ENCODE peak calls at places on chromosomes 3 and 15, in four cellular contexts. One of them, this sample, is unnamed.

GRCh38 chr3:3085782-3086181 is 24.4 kb downstream of the IL5RA start:
- DNase-seq in SK-N-SH: no peak
- DNase-seq in stimulated activated CD8-positive, alpha-beta memory T cell treated with anti-CD3 and anti-CD28 coated beads, Interleukin-2, amount 100 ng/mL, for 48 hours: no peak
- DNase-seq in left ventricle myocardium inferior: no peak
- DNase-seq in this sample: no peak

GRCh38 chr3:169945313-169945712 is 21.3 kb upstream of the SEC62 start:
- DNase-seq in left ventricle myocardium inferior: peak
- DNase-seq in SK-N-SH: no peak
- DNase-seq in stimulated activated CD8-positive, alpha-beta memory T cell treated with anti-CD3 and anti-CD28 coated beads, Interleukin-2, amount 100 ng/mL, for 48 hours: peak
- DNase-seq in this sample: no peak

GRCh38 chr3:55247666-55248065 is 239.4 kb downstream of the WNT5A start:
- DNase-seq in stimulated activated CD8-positive, alpha-beta memory T cell treated with anti-CD3 and anti-CD28 coated beads, Interleukin-2, amount 100 ng/mL, for 48 hours: no peak
- DNase-seq in left ventricle myocardium inferior: no peak
- DNase-seq in SK-N-SH: no peak
- DNase-seq in this sample: no peak

GRCh38 chr15:90598053-90598577 is 68.4 kb downstream of the CRTC3 start:
- DNase-seq in stimulated activated CD8-positive, alpha-beta memory T cell treated with anti-CD3 and anti-CD28 coated beads, Interleukin-2, amount 100 ng/mL, for 48 hours: no peak
- DNase-seq in SK-N-SH: no peak
- DNase-seq in left ventricle myocardium inferior: peak
- DNase-seq in this sample: no peak

GRCh38 chr3:146966124-146966523 is 361.0 kb upstream of the PLSCR5 start:
- DNase-seq in stimulated activated CD8-positive, alpha-beta memory T cell treated with anti-CD3 and anti-CD28 coated beads, Interleukin-2, amount 100 ng/mL, for 48 hours: no peak
- DNase-seq in SK-N-SH: no peak
- DNase-seq in left ventricle myocardium inferior: no peak
- DNase-seq in this sample: no peak

GRCh38 chr3:55807210-55807609 is 320.1 kb upstream of the WNT5A start:
- DNase-seq in stimulated activated CD8-positive, alpha-beta memory T cell treated with anti-CD3 and anti-CD28 coated beads, Interleukin-2, amount 100 ng/mL, for 48 hours: no peak
- DNase-seq in SK-N-SH: no peak
- DNase-seq in left ventricle myocardium inferior: no peak
- DNase-seq in this sample: no peak

GRCh38 chr3:29333520-29333919 is 52.6 kb downstream of the RBMS3 start:
- DNase-seq in SK-N-SH: no peak
- DNase-seq in stimulated activated CD8-positive, alpha-beta memory T cell treated with anti-CD3 and anti-CD28 coated beads, Interleukin-2, amount 100 ng/mL, for 48 hours: no peak
- DNase-seq in left ventricle myocardium inferior: no peak
- DNase-seq in this sample: no peak

GRCh38 chr15:36784098-36784670 is 204.8 kb downstream of the CDIN1 start:
- DNase-seq in left ventricle myocardium inferior: no peak
- DNase-seq in stimulated activated CD8-positive, alpha-beta memory T cell treated with anti-CD3 and anti-CD28 coated beads, Interleukin-2, amount 100 ng/mL, for 48 hours: no peak
- DNase-seq in SK-N-SH: no peak
- DNase-seq in this sample: no peak

GRCh38 chr15:99433026-99433756 is 132.6 kb upstream of the MEF2A start:
- DNase-seq in left ventricle myocardium inferior: peak
- DNase-seq in SK-N-SH: no peak
- DNase-seq in stimulated activated CD8-positive, alpha-beta memory T cell treated with anti-CD3 and anti-CD28 coated beads, Interleukin-2, amount 100 ng/mL, for 48 hours: no peak
- DNase-seq in this sample: no peak

GRCh38 chr3:137845666-137846065 is 81.6 kb downstream of the SOX14 start:
- DNase-seq in SK-N-SH: no peak
- DNase-seq in left ventricle myocardium inferior: no peak
- DNase-seq in stimulated activated CD8-positive, alpha-beta memory T cell treated with anti-CD3 and anti-CD28 coated beads, Interleukin-2, amount 100 ng/mL, for 48 hours: no peak
- DNase-seq in this sample: no peak

GRCh38 chr3:167575000-167575399 is 78.7 kb downstream of the WDR49 start:
- DNase-seq in stimulated activated CD8-positive, alpha-beta memory T cell treated with anti-CD3 and anti-CD28 coated beads, Interleukin-2, amount 100 ng/mL, for 48 hours: no peak
- DNase-seq in left ventricle myocardium inferior: no peak
- DNase-seq in SK-N-SH: no peak
- DNase-seq in this sample: peak

GRCh38 chr15:74202461-74203401 is at the start of gene STRA6:
- DNase-seq in SK-N-SH: peak
- DNase-seq in left ventricle myocardium inferior: no peak
- DNase-seq in stimulated activated CD8-positive, alpha-beta memory T cell treated with anti-CD3 and anti-CD28 coated beads, Interleukin-2, amount 100 ng/mL, for 48 hours: no peak
- DNase-seq in this sample: peak

GRCh38 chr15:28953573-28954195 is 67.9 kb downstream of the APBA2 start:
- DNase-seq in stimulated activated CD8-positive, alpha-beta memory T cell treated with anti-CD3 and anti-CD28 coated beads, Interleukin-2, amount 100 ng/mL, for 48 hours: no peak
- DNase-seq in left ventricle myocardium inferior: no peak
- DNase-seq in SK-N-SH: no peak
- DNase-seq in this sample: no peak

GRCh38 chr3:27354588-27355203 is 14.5 kb downstream of the NEK10 start:
- DNase-seq in stimulated activated CD8-positive, alpha-beta memory T cell treated with anti-CD3 and anti-CD28 coated beads, Interleukin-2, amount 100 ng/mL, for 48 hours: no peak
- DNase-seq in left ventricle myocardium inferior: no peak
- DNase-seq in SK-N-SH: no peak
- DNase-seq in this sample: no peak

GRCh38 chr3:3170998-3171397 is 8.5 kb downstream of the CRBN start:
- DNase-seq in SK-N-SH: peak
- DNase-seq in stimulated activated CD8-positive, alpha-beta memory T cell treated with anti-CD3 and anti-CD28 coated beads, Interleukin-2, amount 100 ng/mL, for 48 hours: no peak
- DNase-seq in left ventricle myocardium inferior: no peak
- DNase-seq in this sample: no peak

GRCh38 chr3:48896991-48897390 is 1.7 kb downstream of the SLC25A20 start:
- DNase-seq in left ventricle myocardium inferior: no peak
- DNase-seq in stimulated activated CD8-positive, alpha-beta memory T cell treated with anti-CD3 and anti-CD28 coated beads, Interleukin-2, amount 100 ng/mL, for 48 hours: no peak
- DNase-seq in SK-N-SH: no peak
- DNase-seq in this sample: no peak

GRCh38 chr3:180690061-180690460 is 10.8 kb upstream of the CCDC39 start:
- DNase-seq in SK-N-SH: no peak
- DNase-seq in stimulated activated CD8-positive, alpha-beta memory T cell treated with anti-CD3 and anti-CD28 coated beads, Interleukin-2, amount 100 ng/mL, for 48 hours: no peak
- DNase-seq in left ventricle myocardium inferior: no peak
- DNase-seq in this sample: no peak

GRCh38 chr15:93072440-93073394 is 16.3 kb downstream of the RGMA start:
- DNase-seq in stimulated activated CD8-positive, alpha-beta memory T cell treated with anti-CD3 and anti-CD28 coated beads, Interleukin-2, amount 100 ng/mL, for 48 hours: no peak
- DNase-seq in left ventricle myocardium inferior: peak
- DNase-seq in SK-N-SH: peak
- DNase-seq in this sample: peak

GRCh38 chr3:134651347-134652041 is 672 bp upstream of the KY start:
- DNase-seq in left ventricle myocardium inferior: peak
- DNase-seq in stimulated activated CD8-positive, alpha-beta memory T cell treated with anti-CD3 and anti-CD28 coated beads, Interleukin-2, amount 100 ng/mL, for 48 hours: no peak
- DNase-seq in SK-N-SH: no peak
- DNase-seq in this sample: no peak

This sample was measured in retina.